ENCODE peak calls at places on chromosomes 7 and 10, in nine cellular contexts. N is transverse colon, Q is left lung, I is neural progenitor cell, V is endodermal cell, Z is cardiac muscle cell, W is IMR-90, L is heart left ventricle, Y is ovary. P is an unnamed sample.

GRCh38 chr7:452791-453455 is 66.7 kb downstream of the PDGFA start:
- DNase-seq in N (no peak), Q (no peak), I (no peak), V (no peak), Z (no peak), W (no peak), L (no peak), Y (no peak), P (no peak)

GRCh38 chr7:127938588-127938987 is 92.6 kb downstream of the LRRC4 start:
- DNase-seq in N (no peak), Q (no peak), I (no peak), V (no peak), Z (peak; percentile 65), W (peak; percentile 88), L (no peak), Y (no peak), P (no peak)

GRCh38 chr10:69797959-69798358 is 3.7 kb upstream of the COL13A1 start:
- DNase-seq in N (no peak), Q (no peak), I (no peak), V (no peak), Z (no peak), W (no peak), L (no peak), Y (no peak), P (no peak)

GRCh38 chr7:79528421-79528820 is 75.0 kb upstream of the MAGI2 start:
- DNase-seq in N (no peak), Q (no peak), I (no peak), V (no peak), Z (no peak), W (no peak), L (no peak), Y (no peak), P (no peak)

GRCh38 chr7:115218076-115218475 is 296.2 kb downstream of the MDFIC start:
- DNase-seq in N (no peak), Q (no peak), I (no peak), V (no peak), Z (no peak), W (no peak), L (no peak), Y (no peak), P (no peak)

GRCh38 chr7:137810248-137810647 is 36.5 kb downstream of the DGKI start:
- DNase-seq in N (no peak), Q (no peak), I (no peak), V (no peak), Z (no peak), W (no peak), L (no peak), Y (no peak), P (no peak)

GRCh38 chr10:68831961-68832455 is 4.7 kb downstream of the STOX1 start:
- DNase-seq in N (no peak), Q (no peak), I (peak; percentile 23), V (no peak), Z (no peak), W (no peak), L (no peak), Y (no peak), P (no peak)

GRCh38 chr10:28841625-28842024 is 164.3 kb downstream of the BAMBI start:
- DNase-seq in N (no peak), Q (no peak), I (no peak), V (peak; percentile 7), Z (peak; percentile 59), W (peak; percentile 82), L (peak; percentile 28), Y (no peak), P (no peak)

GRCh38 chr10:31318382-31318853 is 598 bp upstream of the ZEB1 start:
- DNase-seq in N (no peak), Q (peak; percentile 69), I (peak; percentile 35), V (no peak), Z (peak; percentile 74), W (peak; percentile 80), L (peak; percentile 70), Y (no peak), P (no peak)

GRCh38 chr7:137169282-137169698 is 174.2 kb downstream of the PTN start:
- DNase-seq in N (peak; percentile 34), Q (no peak), I (peak; percentile 82), V (peak; percentile 91), Z (peak; percentile 82), W (peak; percentile 85), L (peak; percentile 40), Y (peak; percentile 14), P (no peak)

GRCh38 chr10:72981882-72982529 is 27.4 kb upstream of the PLA2G12B start:
- DNase-seq in N (no peak), Q (no peak), I (no peak), V (no peak), Z (peak; percentile 27), W (no peak), L (no peak), Y (no peak), P (no peak)

GRCh38 chr7:24971333-24972165 is 8.4 kb downstream of the OSBPL3 start:
- DNase-seq in N (no peak), Q (no peak), I (no peak), V (no peak), Z (peak; percentile 82), W (peak; percentile 96), L (no peak), Y (no peak), P (peak; percentile 87)

GRCh38 chr10:71878327-71879034 is 27.4 kb upstream of the PSAP start:
- DNase-seq in N (no peak), Q (peak; percentile 62), I (peak; percentile 32), V (peak; percentile 69), Z (no peak), W (no peak), L (no peak), Y (no peak), P (no peak)

GRCh38 chr10:126205482-126206210 is 182.6 kb downstream of the ADAM12 start:
- DNase-seq in N (no peak), Q (no peak), I (no peak), V (no peak), Z (no peak), W (no peak), L (no peak), Y (no peak), P (no peak)

GRCh38 chr7:135862586-135863361 is 114.2 kb upstream of the FAM180A start:
- DNase-seq in N (no peak), Q (no peak), I (peak; percentile 71), V (peak; percentile 69), Z (no peak), W (no peak), L (no peak), Y (no peak), P (no peak)

DNA sequence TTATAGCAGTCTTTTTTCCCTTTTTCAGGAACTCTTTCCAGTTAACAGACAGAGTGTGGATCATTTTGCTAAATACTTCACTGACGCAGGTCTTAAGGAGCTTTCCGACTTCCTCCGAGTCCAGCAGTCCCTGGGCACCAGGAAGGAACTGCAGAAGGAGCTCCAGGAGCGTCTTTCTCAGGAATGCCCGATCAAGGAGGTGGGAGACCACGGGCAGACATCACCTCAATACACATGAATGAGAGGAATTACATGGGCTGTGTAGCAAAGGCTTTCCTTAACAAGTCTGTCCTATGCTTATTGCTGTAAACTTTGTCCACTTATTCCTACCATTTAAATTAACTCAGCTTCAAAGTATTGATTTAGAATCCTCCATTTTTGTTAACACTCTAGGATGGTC is 48.8 kb downstream of the BZW2 start:
- DNase-seq in N (no peak), Q (no peak), I (no peak), V (no peak), Z (no peak), W (no peak), L (no peak), Y (no peak), P (no peak)
- H3K36me3 ChIP-seq in N (peaks cover 49% of the 10 kb centered on the region), Q (no peaks in the 10 kb centered on the region), I (peaks cover 19% of the 10 kb centered on the region), V (peaks cover 96% of the 10 kb centered on the region), Z (peaks cover 89% of the 10 kb centered on the region), W (peaks cover 30% of the 10 kb centered on the region), L (peaks cover 97% of the 10 kb centered on the region), Y (no peaks in the 10 kb centered on the region), P (peaks cover 92% of the 10 kb centered on the region)

DNA sequence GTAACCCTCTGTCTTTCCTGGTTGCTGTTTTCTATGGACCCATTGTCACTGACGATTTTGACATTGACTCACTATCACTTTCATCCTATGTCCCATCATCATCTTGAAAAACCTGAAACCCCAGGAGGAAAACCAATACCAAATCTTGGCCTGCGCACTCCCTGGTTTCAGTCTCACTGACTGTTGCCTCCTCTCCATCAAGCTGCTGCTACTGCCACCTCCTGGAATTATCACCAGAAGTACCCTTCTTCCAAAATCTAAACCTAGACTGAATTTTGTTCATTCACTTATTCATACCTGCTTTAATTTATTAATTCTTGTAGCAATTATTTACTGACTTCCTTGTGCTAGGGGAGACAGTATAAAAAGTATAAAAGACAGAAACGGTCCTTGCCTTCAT is 44.5 kb upstream of the ACBD5 start:
- DNase-seq in N (no peak), Q (no peak), I (peak; percentile 43), V (peak; percentile 64), Z (peak; percentile 26), W (peak; percentile 2), L (no peak), Y (no peak), P (no peak)
- TF ChIP-seq CTCF in N (peak; percentile 17), Q (no peak), I (peak; percentile 57), V (peak; percentile 60), Z (peak; percentile 17), W (peak; percentile 31), L (peak; percentile 49), Y (no peak), P (no peak)

GRCh38 chr7:143016996-143017395 is 9.9 kb downstream of the OR9A2 start:
- DNase-seq in N (no peak), Q (no peak), I (no peak), V (no peak), Z (no peak), W (no peak), L (no peak), Y (no peak), P (no peak)
- H3K4me1 ChIP-seq in N (peaks cover 8% of the 10 kb centered on the region), Q (no peaks in the 10 kb centered on the region), I (no peaks in the 10 kb centered on the region), V (peaks cover 3% of the 10 kb centered on the region), Z (no peaks in the 10 kb centered on the region), W (no peaks in the 10 kb centered on the region), L (no peaks in the 10 kb centered on the region), Y (no peaks in the 10 kb centered on the region), P (no peaks in the 10 kb centered on the region)

GRCh38 chr7:45069444-45070253 is 19.1 kb downstream of the NACAD start:
- DNase-seq in N (no peak), Q (peak; percentile 19), I (no peak), V (no peak), Z (no peak), W (no peak), L (no peak), Y (no peak), P (no peak)

GRCh38 chr7:45072131-45073030 is 16.4 kb downstream of the NACAD start:
- DNase-seq in N (no peak), Q (peak; percentile 13), I (no peak), V (no peak), Z (no peak), W (no peak), L (no peak), Y (no peak), P (no peak)

GRCh38 chr7:45070254-45070642 is 18.5 kb downstream of the NACAD start:
- DNase-seq in N (no peak), Q (no peak), I (no peak), V (no peak), Z (no peak), W (no peak), L (no peak), Y (no peak), P (no peak)

GRCh38 chr7:45073031-45073842 is 15.5 kb downstream of the NACAD start:
- DNase-seq in N (no peak), Q (peak; percentile 22), I (no peak), V (no peak), Z (no peak), W (no peak), L (no peak), Y (no peak), P (no peak)

DNA sequence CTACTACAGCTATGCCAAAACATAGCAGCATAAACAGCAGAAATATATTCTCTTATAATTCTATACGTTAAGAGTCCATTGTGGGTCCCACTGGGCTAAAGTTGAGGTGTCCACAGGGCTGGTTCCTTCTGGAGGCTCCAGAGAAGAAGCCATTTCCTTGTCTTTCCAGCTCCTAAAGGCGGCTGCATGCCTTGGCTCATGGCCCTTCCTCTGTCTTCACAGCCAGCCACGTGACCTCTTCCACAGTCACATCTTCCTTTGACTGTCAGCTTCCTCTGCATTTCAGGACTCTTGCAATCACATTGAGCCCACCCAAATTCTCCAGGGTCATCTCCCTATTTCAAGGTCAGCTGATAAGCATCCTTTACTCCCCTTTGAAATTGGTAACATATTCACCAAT is 17.2 kb downstream of the NACAD start:
- DNase-seq in N (no peak), Q (no peak), I (no peak), V (no peak), Z (no peak), W (no peak), L (no peak), Y (no peak), P (no peak)
- H3K36me3 ChIP-seq in N (peaks cover 27% of the 10 kb centered on the region), Q (no peaks in the 10 kb centered on the region), I (no peaks in the 10 kb centered on the region), V (peaks cover 69% of the 10 kb centered on the region), Z (peaks cover 18% of the 10 kb centered on the region), W (peaks cover 75% of the 10 kb centered on the region), L (peaks cover 94% of the 10 kb centered on the region), Y (no peaks in the 10 kb centered on the region), P (peaks cover 41% of the 10 kb centered on the region)